ENCODE peak calls at places on chromosomes 4 and X, in seven cellular contexts. One of them, this sample, is unnamed.

GRCh38 chr4:3145251-3145908 is 70.9 kb downstream of the HTT start:
- DNase-seq in activated T-cell treated with anti-CD3 and anti-CD28 coated beads, Interleukin-2, amount 50 U/mL, for 4 hours: no peak
- DNase-seq in amniotic stem cell: no peak
- DNase-seq in HCEC 1CT: no peak
- DNase-seq in stimulated activated CD4-positive, alpha-beta T cell treated with anti-CD3 and anti-CD28 coated beads, Interleukin-4, amount 100 ng/mL, for 48 hours: no peak
- DNase-seq in body of pancreas: no peak
- DNase-seq in endodermal cell: no peak
- DNase-seq in this sample: peak; percentile 52

GRCh38 chr4:154602404-154603020 is 9.9 kb downstream of the FGG start:
- DNase-seq in activated T-cell treated with anti-CD3 and anti-CD28 coated beads, Interleukin-2, amount 50 U/mL, for 4 hours: no peak
- DNase-seq in amniotic stem cell: no peak
- DNase-seq in HCEC 1CT: peak; percentile 15
- DNase-seq in stimulated activated CD4-positive, alpha-beta T cell treated with anti-CD3 and anti-CD28 coated beads, Interleukin-4, amount 100 ng/mL, for 48 hours: no peak
- DNase-seq in body of pancreas: no peak
- DNase-seq in endodermal cell: no peak
- DNase-seq in this sample: no peak

GRCh38 chr4:53123171-53123570 is 242.7 kb downstream of the SCFD2 start:
- DNase-seq in activated T-cell treated with anti-CD3 and anti-CD28 coated beads, Interleukin-2, amount 50 U/mL, for 4 hours: no peak
- DNase-seq in amniotic stem cell: no peak
- DNase-seq in HCEC 1CT: no peak
- DNase-seq in stimulated activated CD4-positive, alpha-beta T cell treated with anti-CD3 and anti-CD28 coated beads, Interleukin-4, amount 100 ng/mL, for 48 hours: no peak
- DNase-seq in body of pancreas: no peak
- DNase-seq in endodermal cell: no peak
- DNase-seq in this sample: no peak

GRCh38 chrX:39445336-39445735 is 644.1 kb downstream of the MID1IP1 start:
- DNase-seq in activated T-cell treated with anti-CD3 and anti-CD28 coated beads, Interleukin-2, amount 50 U/mL, for 4 hours: peak; percentile 50
- DNase-seq in amniotic stem cell: no peak
- DNase-seq in HCEC 1CT: no peak
- DNase-seq in stimulated activated CD4-positive, alpha-beta T cell treated with anti-CD3 and anti-CD28 coated beads, Interleukin-4, amount 100 ng/mL, for 48 hours: no peak
- DNase-seq in body of pancreas: peak; percentile 36
- DNase-seq in endodermal cell: peak; percentile 91
- DNase-seq in this sample: no peak

GRCh38 chr4:152264106-152264505 is 271.8 kb downstream of the FBXW7 start:
- DNase-seq in activated T-cell treated with anti-CD3 and anti-CD28 coated beads, Interleukin-2, amount 50 U/mL, for 4 hours: no peak
- DNase-seq in amniotic stem cell: no peak
- DNase-seq in HCEC 1CT: no peak
- DNase-seq in stimulated activated CD4-positive, alpha-beta T cell treated with anti-CD3 and anti-CD28 coated beads, Interleukin-4, amount 100 ng/mL, for 48 hours: no peak
- DNase-seq in body of pancreas: no peak
- DNase-seq in endodermal cell: no peak
- DNase-seq in this sample: no peak

GRCh38 chr4:84529169-84529751 is 30.2 kb upstream of the NKX6-1 start:
- DNase-seq in activated T-cell treated with anti-CD3 and anti-CD28 coated beads, Interleukin-2, amount 50 U/mL, for 4 hours: no peak
- DNase-seq in amniotic stem cell: no peak
- DNase-seq in HCEC 1CT: peak; percentile 9
- DNase-seq in stimulated activated CD4-positive, alpha-beta T cell treated with anti-CD3 and anti-CD28 coated beads, Interleukin-4, amount 100 ng/mL, for 48 hours: no peak
- DNase-seq in body of pancreas: no peak
- DNase-seq in endodermal cell: no peak
- DNase-seq in this sample: peak; percentile 48

GRCh38 chrX:133813991-133814390 is 171.4 kb downstream of the GPC3 start:
- DNase-seq in activated T-cell treated with anti-CD3 and anti-CD28 coated beads, Interleukin-2, amount 50 U/mL, for 4 hours: no peak
- DNase-seq in amniotic stem cell: no peak
- DNase-seq in HCEC 1CT: no peak
- DNase-seq in stimulated activated CD4-positive, alpha-beta T cell treated with anti-CD3 and anti-CD28 coated beads, Interleukin-4, amount 100 ng/mL, for 48 hours: no peak
- DNase-seq in body of pancreas: no peak
- DNase-seq in endodermal cell: no peak
- DNase-seq in this sample: peak; percentile 1

GRCh38 chr4:156763511-156763910 is 208.1 kb downstream of the PDGFC start:
- DNase-seq in activated T-cell treated with anti-CD3 and anti-CD28 coated beads, Interleukin-2, amount 50 U/mL, for 4 hours: no peak
- DNase-seq in amniotic stem cell: no peak
- DNase-seq in HCEC 1CT: peak; percentile 46
- DNase-seq in stimulated activated CD4-positive, alpha-beta T cell treated with anti-CD3 and anti-CD28 coated beads, Interleukin-4, amount 100 ng/mL, for 48 hours: no peak
- DNase-seq in body of pancreas: no peak
- DNase-seq in endodermal cell: no peak
- DNase-seq in this sample: no peak

GRCh38 chr4:98786866-98787265 is 128.5 kb upstream of the TSPAN5 start:
- DNase-seq in activated T-cell treated with anti-CD3 and anti-CD28 coated beads, Interleukin-2, amount 50 U/mL, for 4 hours: no peak
- DNase-seq in amniotic stem cell: no peak
- DNase-seq in HCEC 1CT: peak; percentile 10
- DNase-seq in stimulated activated CD4-positive, alpha-beta T cell treated with anti-CD3 and anti-CD28 coated beads, Interleukin-4, amount 100 ng/mL, for 48 hours: no peak
- DNase-seq in body of pancreas: no peak
- DNase-seq in endodermal cell: no peak
- DNase-seq in this sample: no peak

GRCh38 chr4:182576609-182577289 is 333.5 kb downstream of the TENM3 start:
- DNase-seq in activated T-cell treated with anti-CD3 and anti-CD28 coated beads, Interleukin-2, amount 50 U/mL, for 4 hours: no peak
- DNase-seq in amniotic stem cell: no peak
- DNase-seq in HCEC 1CT: no peak
- DNase-seq in stimulated activated CD4-positive, alpha-beta T cell treated with anti-CD3 and anti-CD28 coated beads, Interleukin-4, amount 100 ng/mL, for 48 hours: no peak
- DNase-seq in body of pancreas: no peak
- DNase-seq in endodermal cell: peak; percentile 72
- DNase-seq in this sample: no peak

GRCh38 chr4:120843840-120844527 is 78.5 kb downstream of the PRDM5 start:
- DNase-seq in activated T-cell treated with anti-CD3 and anti-CD28 coated beads, Interleukin-2, amount 50 U/mL, for 4 hours: no peak
- DNase-seq in amniotic stem cell: no peak
- DNase-seq in HCEC 1CT: no peak
- DNase-seq in stimulated activated CD4-positive, alpha-beta T cell treated with anti-CD3 and anti-CD28 coated beads, Interleukin-4, amount 100 ng/mL, for 48 hours: no peak
- DNase-seq in body of pancreas: peak; percentile 46
- DNase-seq in endodermal cell: peak; percentile 78
- DNase-seq in this sample: no peak

GRCh38 chr4:155602351-155603140 is 64.1 kb upstream of the GUCY1A1 start:
- DNase-seq in activated T-cell treated with anti-CD3 and anti-CD28 coated beads, Interleukin-2, amount 50 U/mL, for 4 hours: no peak
- DNase-seq in amniotic stem cell: no peak
- DNase-seq in HCEC 1CT: no peak
- DNase-seq in stimulated activated CD4-positive, alpha-beta T cell treated with anti-CD3 and anti-CD28 coated beads, Interleukin-4, amount 100 ng/mL, for 48 hours: no peak
- DNase-seq in body of pancreas: no peak
- DNase-seq in endodermal cell: no peak
- DNase-seq in this sample: no peak

GRCh38 chr4:60805500-60806313 is 394.4 kb upstream of the ADGRL3 start:
- DNase-seq in activated T-cell treated with anti-CD3 and anti-CD28 coated beads, Interleukin-2, amount 50 U/mL, for 4 hours: no peak
- DNase-seq in amniotic stem cell: peak; percentile 37
- DNase-seq in HCEC 1CT: no peak
- DNase-seq in stimulated activated CD4-positive, alpha-beta T cell treated with anti-CD3 and anti-CD28 coated beads, Interleukin-4, amount 100 ng/mL, for 48 hours: no peak
- DNase-seq in body of pancreas: no peak
- DNase-seq in endodermal cell: peak; percentile 55
- DNase-seq in this sample: peak; percentile 18

GRCh38 chrX:109281478-109282275 is 200.2 kb downstream of the GUCY2F start:
- DNase-seq in activated T-cell treated with anti-CD3 and anti-CD28 coated beads, Interleukin-2, amount 50 U/mL, for 4 hours: no peak
- DNase-seq in amniotic stem cell: no peak
- DNase-seq in HCEC 1CT: no peak
- DNase-seq in stimulated activated CD4-positive, alpha-beta T cell treated with anti-CD3 and anti-CD28 coated beads, Interleukin-4, amount 100 ng/mL, for 48 hours: no peak
- DNase-seq in body of pancreas: peak; percentile 11
- DNase-seq in endodermal cell: peak; percentile 60
- DNase-seq in this sample: no peak

GRCh38 chr4:74873545-74874295 is 59.2 kb upstream of the PARM1 start:
- DNase-seq in activated T-cell treated with anti-CD3 and anti-CD28 coated beads, Interleukin-2, amount 50 U/mL, for 4 hours: no peak
- DNase-seq in amniotic stem cell: no peak
- DNase-seq in HCEC 1CT: no peak
- DNase-seq in stimulated activated CD4-positive, alpha-beta T cell treated with anti-CD3 and anti-CD28 coated beads, Interleukin-4, amount 100 ng/mL, for 48 hours: no peak
- DNase-seq in body of pancreas: no peak
- DNase-seq in endodermal cell: peak; percentile 42
- DNase-seq in this sample: no peak

GRCh38 chr4:47391256-47391655 is 72.2 kb downstream of the COMMD8 start:
- DNase-seq in activated T-cell treated with anti-CD3 and anti-CD28 coated beads, Interleukin-2, amount 50 U/mL, for 4 hours: no peak
- DNase-seq in amniotic stem cell: no peak
- DNase-seq in HCEC 1CT: no peak
- DNase-seq in stimulated activated CD4-positive, alpha-beta T cell treated with anti-CD3 and anti-CD28 coated beads, Interleukin-4, amount 100 ng/mL, for 48 hours: no peak
- DNase-seq in body of pancreas: no peak
- DNase-seq in endodermal cell: no peak
- DNase-seq in this sample: no peak

GRCh38 chr4:139921551-139922184 is 232.3 kb downstream of the MAML3 start:
- DNase-seq in activated T-cell treated with anti-CD3 and anti-CD28 coated beads, Interleukin-2, amount 50 U/mL, for 4 hours: no peak
- DNase-seq in amniotic stem cell: no peak
- DNase-seq in HCEC 1CT: no peak
- DNase-seq in stimulated activated CD4-positive, alpha-beta T cell treated with anti-CD3 and anti-CD28 coated beads, Interleukin-4, amount 100 ng/mL, for 48 hours: no peak
- DNase-seq in body of pancreas: peak; percentile 84
- DNase-seq in endodermal cell: peak; percentile 55
- DNase-seq in this sample: no peak

GRCh38 chrX:133307637-133308485 is 89.7 kb upstream of the TFDP3 start:
- DNase-seq in activated T-cell treated with anti-CD3 and anti-CD28 coated beads, Interleukin-2, amount 50 U/mL, for 4 hours: no peak
- DNase-seq in amniotic stem cell: no peak
- DNase-seq in HCEC 1CT: no peak
- DNase-seq in stimulated activated CD4-positive, alpha-beta T cell treated with anti-CD3 and anti-CD28 coated beads, Interleukin-4, amount 100 ng/mL, for 48 hours: no peak
- DNase-seq in body of pancreas: no peak
- DNase-seq in endodermal cell: peak; percentile 67
- DNase-seq in this sample: no peak

GRCh38 chrX:150303386-150304097 is 59.6 kb upstream of the MAMLD1 start:
- DNase-seq in activated T-cell treated with anti-CD3 and anti-CD28 coated beads, Interleukin-2, amount 50 U/mL, for 4 hours: no peak
- DNase-seq in amniotic stem cell: no peak
- DNase-seq in HCEC 1CT: no peak
- DNase-seq in stimulated activated CD4-positive, alpha-beta T cell treated with anti-CD3 and anti-CD28 coated beads, Interleukin-4, amount 100 ng/mL, for 48 hours: no peak
- DNase-seq in body of pancreas: no peak
- DNase-seq in endodermal cell: no peak
- DNase-seq in this sample: no peak

GRCh38 chr4:105060628-105061027 is 86.0 kb upstream of the TET2 start:
- DNase-seq in activated T-cell treated with anti-CD3 and anti-CD28 coated beads, Interleukin-2, amount 50 U/mL, for 4 hours: no peak
- DNase-seq in amniotic stem cell: no peak
- DNase-seq in HCEC 1CT: no peak
- DNase-seq in stimulated activated CD4-positive, alpha-beta T cell treated with anti-CD3 and anti-CD28 coated beads, Interleukin-4, amount 100 ng/mL, for 48 hours: no peak
- DNase-seq in body of pancreas: no peak
- DNase-seq in endodermal cell: no peak
- DNase-seq in this sample: no peak

GRCh38 chrX:121256653-121257052 is 209.2 kb downstream of the GLUD2 start:
- DNase-seq in activated T-cell treated with anti-CD3 and anti-CD28 coated beads, Interleukin-2, amount 50 U/mL, for 4 hours: no peak
- DNase-seq in amniotic stem cell: no peak
- DNase-seq in HCEC 1CT: no peak
- DNase-seq in stimulated activated CD4-positive, alpha-beta T cell treated with anti-CD3 and anti-CD28 coated beads, Interleukin-4, amount 100 ng/mL, for 48 hours: no peak
- DNase-seq in body of pancreas: no peak
- DNase-seq in endodermal cell: no peak
- DNase-seq in this sample: no peak

GRCh38 chr4:54173281-54173912 is 55.7 kb upstream of the PDGFRA start:
- DNase-seq in activated T-cell treated with anti-CD3 and anti-CD28 coated beads, Interleukin-2, amount 50 U/mL, for 4 hours: no peak
- DNase-seq in amniotic stem cell: no peak
- DNase-seq in HCEC 1CT: no peak
- DNase-seq in stimulated activated CD4-positive, alpha-beta T cell treated with anti-CD3 and anti-CD28 coated beads, Interleukin-4, amount 100 ng/mL, for 48 hours: no peak
- DNase-seq in body of pancreas: no peak
- DNase-seq in endodermal cell: no peak
- DNase-seq in this sample: no peak

GRCh38 chrX:136496768-136497555 is 430 bp upstream of the HTATSF1 start:
- DNase-seq in activated T-cell treated with anti-CD3 and anti-CD28 coated beads, Interleukin-2, amount 50 U/mL, for 4 hours: peak; percentile 78
- DNase-seq in amniotic stem cell: peak; percentile 39
- DNase-seq in HCEC 1CT: peak; percentile 82
- DNase-seq in stimulated activated CD4-positive, alpha-beta T cell treated with anti-CD3 and anti-CD28 coated beads, Interleukin-4, amount 100 ng/mL, for 48 hours: peak; percentile 81
- DNase-seq in body of pancreas: peak; percentile 84
- DNase-seq in endodermal cell: peak; percentile 87
- DNase-seq in this sample: peak; percentile 88

GRCh38 chr4:6779667-6780565 is 2.6 kb upstream of the KIAA0232 start:
- DNase-seq in activated T-cell treated with anti-CD3 and anti-CD28 coated beads, Interleukin-2, amount 50 U/mL, for 4 hours: no peak
- DNase-seq in amniotic stem cell: no peak
- DNase-seq in HCEC 1CT: no peak
- DNase-seq in stimulated activated CD4-positive, alpha-beta T cell treated with anti-CD3 and anti-CD28 coated beads, Interleukin-4, amount 100 ng/mL, for 48 hours: no peak
- DNase-seq in body of pancreas: no peak
- DNase-seq in endodermal cell: peak; percentile 77
- DNase-seq in this sample: no peak

GRCh38 chr4:101813604-101814003 is 23.1 kb downstream of the BANK1 start:
- DNase-seq in activated T-cell treated with anti-CD3 and anti-CD28 coated beads, Interleukin-2, amount 50 U/mL, for 4 hours: no peak
- DNase-seq in amniotic stem cell: no peak
- DNase-seq in HCEC 1CT: no peak
- DNase-seq in stimulated activated CD4-positive, alpha-beta T cell treated with anti-CD3 and anti-CD28 coated beads, Interleukin-4, amount 100 ng/mL, for 48 hours: no peak
- DNase-seq in body of pancreas: no peak
- DNase-seq in endodermal cell: no peak
- DNase-seq in this sample: no peak